ENCODE peak calls at places on chromosomes 11 and 22, in five cellular contexts. N is sigmoid colon, K is thyroid gland, T is mammary epithelial cell, I is cardiac muscle cell. Z is an unnamed sample. For H3K4me1, the result is how much of the 10 kb centered on the place peaks cover.

GRCh38 chr11:8870461-8871282 is 40.3 kb upstream of the AKIP1 start:
- DNase-seq in N (peak), K (peak), T (peak), I (peak), Z (peak)

GRCh38 chr11:69823641-69824285 is 4.5 kb upstream of the FGF3 start:
- DNase-seq in N (no peak), K (no peak), T (no peak), I (peak), Z (no peak)

GRCh38 chr22:29689201-29689871 is 30.5 kb upstream of the CABP7 start:
- DNase-seq in N (no peak), K (no peak), T (no peak), I (no peak), Z (no peak)

GRCh38 chr11:116870054-116870453 is 32.6 kb upstream of the APOA1 start:
- DNase-seq in N (no peak), K (no peak), T (no peak), I (no peak), Z (no peak)

GRCh38 chr22:48338793-48339705 is 1488.6 kb downstream of the BRD1 start:
- DNase-seq in N (peak), K (no peak), T (no peak), I (no peak), Z (peak)

GRCh38 chr11:65562020-65562419 is 3.9 kb upstream of the LTBP3 start:
- DNase-seq in N (no peak), K (no peak), T (no peak), I (no peak), Z (no peak)

GRCh38 chr11:33701302-33701701 is 676 bp upstream of the C11orf91 start:
- DNase-seq in N (no peak), K (no peak), T (peak), I (no peak), Z (no peak)

GRCh38 chr11:119688362-119688761 is 40.6 kb downstream of the NECTIN1 start:
- DNase-seq in N (no peak), K (no peak), T (no peak), I (no peak), Z (no peak)

GRCh38 chr11:45921561-45922424 is 663 bp upstream of the LARGE2 start:
- DNase-seq in N (peak), K (peak), T (no peak), I (peak), Z (peak)

GRCh38 chr11:19892876-19893275 is 180.2 kb downstream of the NAV2 start:
- DNase-seq in N (no peak), K (no peak), T (no peak), I (no peak), Z (no peak)

GRCh38 chr11:124865902-124866851 is 945 bp downstream of the ROBO3 start:
- DNase-seq in N (peak), K (peak), T (no peak), I (peak), Z (no peak)

GRCh38 chr11:86947541-86947940 is 7.7 kb downstream of the FZD4 start:
- DNase-seq in N (no peak), K (no peak), T (peak), I (no peak), Z (no peak)

GRCh38 chr11:36360318-36360717 is 64.2 kb downstream of the PRR5L start:
- DNase-seq in N (no peak), K (no peak), T (no peak), I (no peak), Z (no peak)

GRCh38 chr11:70825893-70826540 is 426.4 kb downstream of the SHANK2 start:
- DNase-seq in N (no peak), K (peak), T (no peak), I (no peak), Z (no peak)

GRCh38 chr11:15629690-15630321 is 515.1 kb downstream of the INSC start:
- DNase-seq in N (no peak), K (no peak), T (peak), I (peak), Z (peak)

GRCh38 chr11:61338783-61339489 is 5.9 kb downstream of the TKFC start:
- DNase-seq in N (peak), K (no peak), T (no peak), I (no peak), Z (no peak)

GRCh38 chr11:109237636-109238035 is 184.4 kb upstream of the C11orf87 start:
- DNase-seq in N (no peak), K (no peak), T (no peak), I (no peak), Z (no peak)

GRCh38 chr11:58301576-58301975 is 33.5 kb upstream of the OR10W1 start:
- DNase-seq in N (no peak), K (no peak), T (peak), I (no peak), Z (no peak)

GRCh38 chr11:125326126-125326525 is 161.6 kb downstream of the PKNOX2 start:
- DNase-seq in N (no peak), K (no peak), T (no peak), I (no peak), Z (no peak)

GRCh38 chr11:2143652-2144548 is 4.7 kb upstream of the IGF2 start:
- DNase-seq in N (no peak), K (no peak), T (peak), I (peak), Z (no peak)

GRCh38 chr11:122108192-122108799 is 7.7 kb downstream of the BLID start:
- DNase-seq in N (no peak), K (peak), T (no peak), I (peak), Z (no peak)

GRCh38 chr11:119684361-119685072 is 44.5 kb downstream of the NECTIN1 start:
- DNase-seq in N (no peak), K (no peak), T (peak), I (no peak), Z (no peak)

GRCh38 chr11:65546217-65546958 is 11.8 kb downstream of the LTBP3 start:
- DNase-seq in N (peak), K (peak), T (peak), I (peak), Z (peak)

GRCh38 chr11:61109671-61110070 is 7.4 kb downstream of the CD5 start:
- DNase-seq in N (peak), K (no peak), T (no peak), I (no peak), Z (no peak)

GRCh38 chr11:72639475-72640375 is 34.5 kb downstream of the PDE2A start:
- DNase-seq in N (no peak), K (no peak), T (no peak), I (no peak), Z (no peak)

GRCh38 chr11:134639586-134640330 is 227.7 kb upstream of the B3GAT1 start:
- DNase-seq in N (no peak), K (peak), T (no peak), I (no peak), Z (peak)

GRCh38 chr22:47626428-47627390 is 864.3 kb downstream of the TBC1D22A start:
- DNase-seq in N (peak), K (no peak), T (no peak), I (no peak), Z (no peak)

GRCh38 chr11:69468911-69469885 is 12.3 kb upstream of the LINC01488 start:
- DNase-seq in N (no peak), K (peak), T (no peak), I (no peak), Z (no peak)

GRCh38 chr11:44776840-44777536 is 50.2 kb downstream of the TSPAN18 start:
- DNase-seq in N (peak), K (no peak), T (no peak), I (no peak), Z (peak)

GRCh38 chr11:60924110-60924905 is at the start of gene TMEM132A:
- DNase-seq in N (no peak), K (peak), T (peak), I (peak), Z (peak)

GRCh38 chr22:38862375-38863329 is 9.4 kb downstream of the CBX6 start:
- DNase-seq in N (peak), K (peak), T (no peak), I (peak), Z (peak)
- H3K4me1 ChIP-seq in N (half or more), K (under half), T (under half), I (under half), Z (under half)

GRCh38 chr22:42459273-42460040 is 27.3 kb upstream of the NFAM1 start:
- DNase-seq in N (peak), K (no peak), T (no peak), I (peak), Z (no peak)

GRCh38 chr22:42461511-42461910 is 29.3 kb upstream of the NFAM1 start:
- DNase-seq in N (no peak), K (no peak), T (no peak), I (no peak), Z (no peak)

GRCh38 chr22:42462016-42462415 is 29.8 kb upstream of the NFAM1 start:
- DNase-seq in N (no peak), K (no peak), T (no peak), I (peak), Z (no peak)
- TF ChIP-seq CTCF in N (no peak), K (no peak), T (no peak), I (no peak), Z (no peak)

GRCh38 chr11:107014871-107015270 is 3.4 kb downstream of the GUCY1A2 start:
- DNase-seq in N (no peak), K (no peak), T (no peak), I (no peak), Z (no peak)

GRCh38 chr11:107006076-107006833 is 12.0 kb downstream of the GUCY1A2 start:
- DNase-seq in N (no peak), K (no peak), T (no peak), I (no peak), Z (no peak)

GRCh38 chr11:107011977-107012376 is 6.3 kb downstream of the GUCY1A2 start:
- DNase-seq in N (no peak), K (no peak), T (no peak), I (no peak), Z (no peak)

DNA sequence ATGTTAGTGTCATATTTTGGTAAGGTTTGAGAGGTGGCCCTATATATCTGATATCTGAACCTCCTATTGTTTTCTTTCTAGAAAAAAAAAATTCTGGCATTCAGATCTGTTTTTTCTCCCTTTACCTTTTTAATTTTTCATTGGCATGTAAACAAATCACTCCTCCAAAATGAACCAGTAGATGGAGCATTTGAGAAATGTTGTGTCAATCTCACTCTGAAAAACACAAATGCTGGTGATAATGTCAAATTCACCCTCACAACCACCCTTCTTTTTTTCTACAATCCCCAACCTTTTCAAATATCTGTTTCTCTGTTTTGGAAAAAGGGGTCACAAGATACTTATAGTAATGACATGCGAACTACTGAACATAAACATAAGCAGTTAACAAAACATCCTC is 9.1 kb downstream of the GUCY1A2 start:
- DNase-seq in N (no peak), K (no peak), T (no peak), I (no peak), Z (no peak)
- H3K4me1 ChIP-seq in N (under half), K (under half), T (under half), I (under half), Z (under half)

DNA sequence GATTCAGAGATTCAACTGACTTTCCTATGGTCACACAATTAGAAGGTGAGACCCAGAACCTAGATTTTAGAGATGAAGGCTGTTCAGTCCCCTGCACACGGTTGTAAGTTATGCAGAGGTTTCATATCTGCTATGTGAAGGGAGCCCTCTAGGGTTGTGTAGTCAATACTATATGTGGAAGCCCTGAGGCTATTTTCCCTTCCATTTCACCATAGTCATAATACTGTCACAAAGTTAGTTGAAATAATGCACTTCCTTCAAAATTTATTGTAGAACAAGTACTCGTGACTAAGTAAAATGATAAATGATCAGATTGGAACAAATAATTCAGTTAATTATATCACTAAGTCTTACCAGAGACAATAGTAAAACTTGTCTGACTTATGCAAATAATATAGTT is 48.8 kb downstream of the ENDOD1 start:
- DNase-seq in N (no peak), K (no peak), T (no peak), I (peak), Z (no peak)
- TF ChIP-seq CTCF in N (no peak), K (peak), T (no peak), I (peak), Z (no peak)

DNA sequence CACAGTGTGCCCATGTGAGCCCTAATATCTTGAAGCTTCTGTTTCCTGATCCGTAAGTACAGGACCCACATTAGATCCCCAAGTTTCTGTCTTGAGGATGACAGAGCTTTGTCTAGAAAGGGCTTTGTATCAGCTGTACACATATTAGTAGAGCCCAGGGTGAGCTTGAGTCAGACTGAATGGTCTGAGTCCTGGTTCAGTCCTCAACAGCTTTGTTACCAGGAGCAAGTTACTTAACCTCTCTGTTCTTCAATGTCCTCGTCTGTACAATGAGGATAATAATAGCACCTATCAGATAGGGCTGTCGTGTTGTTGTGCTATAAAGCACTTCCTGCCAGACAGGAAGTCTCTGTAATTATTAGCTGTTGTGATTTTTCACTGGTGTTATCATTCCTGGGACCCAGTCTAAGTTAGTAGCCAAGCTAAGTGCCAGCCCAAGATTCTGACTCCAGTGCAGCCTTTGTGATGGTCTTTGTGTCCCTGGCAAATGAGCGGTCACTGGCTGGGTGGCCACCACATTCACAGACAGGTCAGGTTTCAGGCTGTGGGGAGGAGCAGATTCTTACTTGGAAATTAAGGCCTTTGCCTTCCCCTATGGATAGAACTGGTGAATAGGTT is 6.8 kb downstream of the TOM1 start:
- DNase-seq in N (no peak), K (no peak), T (no peak), I (peak), Z (no peak)
- H3K4me1 ChIP-seq in N (under half), K (under half), T (under half), I (under half), Z (half or more)

Z was measured in lower lobe of right lung.